ENCODE peak calls at places on chromosomes 2 and 18, in nine cellular contexts. J is activated naive CD8-positive, alpha-beta T cell treated with anti-CD3 and anti-CD28 coated beads, Interleukin-2, amount 50 U/mL, for 24 hours; E is left ventricle myocardium superior; A is uterus; I is 8988T; W is naive B cell; U is NT2/D1; T is stimulated activated CD4-positive, alpha-beta T cell treated with anti-CD3 and anti-CD28 coated beads, Interleukin-12 subunit alpha, Interleukin-12 subunit beta, amount 100 ng/mL, for 48 hours; O is NB4. R is an unnamed sample.

GRCh38 chr2:160434254-160434948 is 59.2 kb downstream of the RBMS1 start:
- DNase-seq in T (no peak), U (no peak), J (no peak), E (no peak), O (no peak), I (no peak), A (no peak), W (no peak), R (no peak)

GRCh38 chr18:79905389-79905911 is 46.0 kb downstream of the SLC66A2 start:
- DNase-seq in U (no peak), T (peak), I (no peak), A (peak), J (no peak), E (peak), W (no peak), O (no peak), R (no peak)

GRCh38 chr2:197145471-197146056 is 165.0 kb downstream of the ANKRD44 start:
- DNase-seq in J (no peak), U (no peak), O (peak), W (peak), I (no peak), E (no peak), T (no peak), A (no peak), R (no peak)

GRCh38 chr2:17643031-17643615 is 102.6 kb downstream of the VSNL1 start:
- DNase-seq in O (peak), E (peak), I (peak), A (peak), W (no peak), J (no peak), U (peak), T (no peak), R (no peak)

GRCh38 chr18:12838178-12838634 is 45.8 kb downstream of the PTPN2 start:
- DNase-seq in U (no peak), J (peak), T (no peak), I (peak), A (peak), O (peak), E (no peak), W (no peak), R (no peak)

GRCh38 chr2:21294446-21294845 is 170.7 kb downstream of the TDRD15 start:
- DNase-seq in W (no peak), E (no peak), O (no peak), T (no peak), U (no peak), J (no peak), I (no peak), A (no peak), R (no peak)

GRCh38 chr18:39751926-39752325 is 2186.3 kb upstream of the CELF4 start:
- DNase-seq in A (no peak), E (no peak), J (no peak), I (no peak), T (no peak), W (no peak), U (no peak), O (no peak), R (no peak)

GRCh38 chr2:86750240-86750839 is 30.2 kb downstream of the RMND5A start:
- DNase-seq in I (no peak), W (no peak), A (no peak), T (no peak), E (no peak), J (no peak), O (peak), U (no peak), R (no peak)

GRCh38 chr18:379665-380356 is 112.0 kb upstream of the THOC1 start:
- DNase-seq in T (no peak), J (no peak), U (no peak), O (peak), W (no peak), A (no peak), I (no peak), E (peak), R (no peak)

GRCh38 chr2:69594341-69594740 is 49.2 kb downstream of the AAK1 start:
- DNase-seq in W (no peak), E (no peak), A (no peak), U (no peak), T (no peak), O (no peak), J (no peak), I (no peak), R (no peak)

R was measured in thoracic aorta.